ENCODE peak calls at places on chromosomes 5 and 9, in five cellular contexts. I is SJSA1, L is astrocyte, R is right cardiac atrium, A is tibial nerve. M is an unnamed sample.

GRCh38 chr5:34586117-34586885 is 69.8 kb upstream of the RAI14 start:
- DNase-seq in I (no peak), L (peak), R (no peak), A (no peak), M (no peak)

GRCh38 chr5:132074091-132074771 is 642 bp downstream of the CSF2 start:
- DNase-seq in I (no peak), L (no peak), R (no peak), A (no peak), M (no peak)

GRCh38 chr9:117073539-117074336 is 341.1 kb downstream of the ASTN2 start:
- DNase-seq in I (no peak), L (no peak), R (no peak), A (no peak), M (peak)

GRCh38 chr5:135379052-135379654 is 19.9 kb downstream of the MACROH2A1 start:
- DNase-seq in I (no peak), L (peak), R (no peak), A (no peak), M (no peak)

GRCh38 chr5:96074460-96075254 is 113.0 kb upstream of the ELL2 start:
- DNase-seq in I (no peak), L (no peak), R (no peak), A (no peak), M (no peak)

GRCh38 chr5:33891731-33892418 is at the start of gene ADAMTS12:
- DNase-seq in I (peak), L (peak), R (peak), A (no peak), M (no peak)

GRCh38 chr5:171201285-171201684 is 107.8 kb upstream of the TLX3 start:
- DNase-seq in I (no peak), L (no peak), R (no peak), A (no peak), M (no peak)

GRCh38 chr5:72503888-72504491 is 3.2 kb downstream of the ZNF366 start:
- DNase-seq in I (peak), L (no peak), R (no peak), A (no peak), M (no peak)

GRCh38 chr9:12798066-12798770 is 23.4 kb downstream of the LURAP1L start:
- DNase-seq in I (no peak), L (no peak), R (no peak), A (no peak), M (no peak)

GRCh38 chr9:91809581-91810285 is 140.3 kb downstream of the ROR2 start:
- DNase-seq in I (no peak), L (peak), R (no peak), A (no peak), M (no peak)

GRCh38 chr5:68362331-68362730 is 146.8 kb downstream of the PIK3R1 start:
- DNase-seq in I (no peak), L (no peak), R (no peak), A (no peak), M (no peak)

GRCh38 chr9:96156151-96156550 is 145.8 kb downstream of the HSD17B3 start:
- DNase-seq in I (no peak), L (no peak), R (no peak), A (peak), M (no peak)

GRCh38 chr9:116617389-116617788 is 69.7 kb upstream of the TRIM32 start:
- DNase-seq in I (no peak), L (no peak), R (no peak), A (no peak), M (no peak)

GRCh38 chr5:33267741-33268140 is 173.0 kb upstream of the TARS1 start:
- DNase-seq in I (no peak), L (no peak), R (no peak), A (no peak), M (no peak)

DNA sequence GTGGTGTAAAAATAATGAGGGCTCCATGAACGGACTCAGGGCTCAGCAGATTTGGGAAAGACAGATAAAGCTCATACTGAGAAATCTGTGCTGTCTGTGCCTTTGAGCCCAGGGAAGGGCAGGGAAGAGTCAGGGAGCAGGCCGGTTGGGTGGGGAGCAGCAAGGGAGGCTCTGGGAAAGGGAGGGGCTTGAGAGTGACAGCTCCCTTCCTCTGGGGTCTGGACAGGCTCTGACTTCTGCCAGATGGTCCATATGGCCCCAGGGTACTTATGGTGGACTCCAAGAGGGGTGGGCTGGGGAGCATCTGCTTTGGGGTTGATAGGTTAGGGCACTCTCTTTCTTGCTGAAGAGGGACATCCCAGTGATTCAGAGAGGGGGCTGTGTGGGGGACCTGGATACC is 2.1 kb downstream of the NPR2 start:
- DNase-seq in I (no peak), L (no peak), R (no peak), A (no peak), M (no peak)
- H3K27ac ChIP-seq in I (no peak), L (no peak), R (no peak), A (peak), M (no peak)

GRCh38 chr5:126351138-126351537 is 72.1 kb upstream of the GRAMD2B start:
- DNase-seq in I (no peak), L (peak), R (no peak), A (no peak), M (no peak)

GRCh38 chr5:126355940-126356339 is 67.3 kb upstream of the GRAMD2B start:
- DNase-seq in I (no peak), L (no peak), R (no peak), A (no peak), M (no peak)

GRCh38 chr5:126357585-126358342 is 65.4 kb upstream of the GRAMD2B start:
- DNase-seq in I (no peak), L (no peak), R (no peak), A (no peak), M (no peak)

GRCh38 chr5:126354857-126355731 is 68.1 kb upstream of the GRAMD2B start:
- DNase-seq in I (peak), L (no peak), R (no peak), A (no peak), M (no peak)

DNA sequence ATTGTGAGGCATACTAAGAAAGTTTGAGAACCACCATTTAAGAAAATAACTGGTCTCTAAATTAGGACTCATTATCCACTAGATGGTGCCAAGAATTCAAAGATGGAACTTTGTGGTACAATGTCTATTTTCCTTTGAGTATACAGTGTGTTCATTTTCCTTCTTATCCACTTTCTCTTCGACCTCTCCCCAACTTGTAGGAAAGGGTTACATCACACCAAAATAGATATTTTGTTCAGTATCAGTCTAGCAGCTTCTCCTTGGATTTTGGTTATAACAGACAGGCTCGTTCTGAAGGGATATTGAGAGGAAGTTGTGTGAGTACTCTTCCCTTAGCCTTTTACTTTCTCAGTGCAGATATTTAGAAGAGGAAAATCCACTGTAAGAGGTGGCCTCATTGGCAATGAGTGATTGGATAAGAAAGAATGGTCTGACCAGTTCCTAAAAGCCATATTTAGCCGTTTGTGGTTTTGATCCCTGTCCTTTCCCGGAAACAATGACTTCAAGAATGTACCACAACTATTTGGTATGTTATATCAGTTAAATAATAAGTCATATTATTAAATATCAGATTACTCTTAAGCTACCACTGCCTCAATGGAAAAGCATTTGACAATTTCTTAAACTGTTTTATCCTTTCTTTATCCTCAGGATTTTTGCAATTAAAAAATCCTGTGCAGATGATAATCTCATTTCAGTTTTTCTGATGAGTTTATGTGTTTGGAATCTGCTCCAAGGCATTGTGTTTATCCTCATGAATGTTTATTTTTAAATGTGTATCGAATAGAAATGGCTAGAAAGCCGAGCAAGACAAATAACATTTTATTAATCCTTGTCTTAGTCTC is 69.0 kb upstream of the GRAMD2B start:
- DNase-seq in I (peak), L (peak), R (no peak), A (peak), M (no peak)
- H3K27ac ChIP-seq in I (peak), L (peak), R (no peak), A (peak), M (no peak)

DNA sequence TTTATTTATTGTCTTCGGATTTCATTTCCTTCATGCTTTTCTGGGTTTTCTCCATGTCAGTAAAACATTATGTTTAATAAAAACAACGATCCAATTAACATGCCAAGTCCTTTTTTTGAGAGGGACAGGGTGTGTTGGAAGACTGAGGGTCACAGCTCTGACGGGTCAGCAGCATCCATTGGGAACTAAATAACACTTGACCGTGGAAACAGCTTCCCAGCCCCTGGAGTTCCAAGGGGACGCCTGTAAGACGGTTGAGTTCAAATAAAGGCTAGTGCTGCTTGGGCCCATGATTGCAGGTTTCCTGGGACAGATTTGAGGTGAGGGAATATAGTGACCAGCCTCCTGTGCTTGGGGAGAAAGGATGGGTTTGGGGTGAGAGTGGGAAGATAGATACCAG is 30.4 kb upstream of the NEURL1B start:
- DNase-seq in I (no peak), L (no peak), R (no peak), A (no peak), M (no peak)
- H3K27ac ChIP-seq in I (no peak), L (no peak), R (peak), A (peak), M (no peak)

GRCh38 chr5:660491-661030 is 32.6 kb downstream of the TPPP start:
- DNase-seq in I (no peak), L (no peak), R (peak), A (no peak), M (no peak)
- H3K27ac ChIP-seq in I (no peak), L (no peak), R (no peak), A (no peak), M (peak)

GRCh38 chr5:118854819-118855218 is 133.5 kb downstream of the DTWD2 start:
- DNase-seq in I (no peak), L (no peak), R (no peak), A (no peak), M (no peak)
- H3K27ac ChIP-seq in I (no peak), L (no peak), R (no peak), A (no peak), M (no peak)

GRCh38 chr5:14238272-14238671 is 95.1 kb downstream of the TRIO start:
- DNase-seq in I (no peak), L (no peak), R (no peak), A (no peak), M (no peak)

GRCh38 chr5:14234204-14234603 is 91.1 kb downstream of the TRIO start:
- DNase-seq in I (no peak), L (peak), R (no peak), A (no peak), M (no peak)

GRCh38 chr5:14237313-14238086 is 94.4 kb downstream of the TRIO start:
- DNase-seq in I (no peak), L (peak), R (no peak), A (no peak), M (no peak)

GRCh38 chr5:14235872-14236271 is 92.7 kb downstream of the TRIO start:
- DNase-seq in I (no peak), L (no peak), R (no peak), A (no peak), M (no peak)

GRCh38 chr5:14236757-14237156 is 93.6 kb downstream of the TRIO start:
- DNase-seq in I (no peak), L (no peak), R (no peak), A (no peak), M (no peak)
- H3K27ac ChIP-seq in I (no peak), L (no peak), R (no peak), A (no peak), M (no peak)

DNA sequence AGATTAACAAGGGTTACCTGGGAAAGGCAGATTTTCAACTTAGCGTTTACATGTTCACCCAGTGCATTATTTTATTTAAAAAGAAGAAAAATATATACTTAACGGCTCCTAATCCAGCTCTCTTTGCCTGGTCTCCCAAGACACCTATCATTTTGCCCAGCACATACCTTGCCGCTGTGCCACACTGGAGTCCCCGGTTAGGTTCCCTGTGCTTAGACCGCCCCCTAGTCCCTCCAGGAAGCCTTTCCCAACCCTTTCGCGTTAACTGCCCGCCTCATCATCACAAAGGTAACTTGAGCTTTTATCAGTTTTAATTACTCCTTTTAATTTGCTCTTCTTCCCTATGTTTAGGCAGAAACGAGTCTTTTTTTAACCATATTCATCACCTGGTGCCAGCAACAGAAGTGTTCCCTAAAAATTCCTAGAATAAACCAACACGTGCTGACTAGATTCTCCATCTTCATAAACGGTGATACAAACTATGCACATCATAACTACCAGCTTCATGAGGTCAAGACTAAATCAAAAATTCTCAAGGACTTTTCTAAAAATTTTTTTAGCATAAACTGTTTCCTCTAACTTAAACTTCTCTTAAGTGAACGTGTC is 19.7 kb downstream of the DNAJA1 start:
- DNase-seq in I (no peak), L (peak), R (no peak), A (no peak), M (peak)
- H3K27ac ChIP-seq in I (peak), L (peak), R (peak), A (peak), M (peak)

GRCh38 chr5:14179446-14179845 is 36.3 kb downstream of the TRIO start:
- DNase-seq in I (no peak), L (no peak), R (no peak), A (no peak), M (no peak)
- H3K27ac ChIP-seq in I (peak), L (peak), R (no peak), A (no peak), M (no peak)

DNA sequence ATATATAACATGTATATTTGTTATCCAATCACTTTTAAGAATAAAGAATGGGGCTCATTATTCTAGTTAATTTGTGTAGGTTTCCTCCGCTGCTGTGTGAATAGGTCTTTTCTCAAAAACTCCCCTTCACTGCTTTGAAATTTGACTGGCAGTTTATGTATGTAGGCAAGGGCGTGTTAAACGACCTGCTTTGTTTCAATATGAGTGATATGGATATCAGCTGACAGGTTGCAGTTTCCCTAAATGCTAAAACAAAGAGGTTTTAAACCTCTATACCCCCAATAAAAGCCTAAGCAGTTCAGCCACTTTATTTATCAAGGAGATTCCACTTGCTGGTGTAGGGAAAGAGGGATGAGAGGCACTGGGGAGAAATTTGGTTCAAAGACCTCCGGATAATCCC is 159.6 kb downstream of the TMEM167A start:
- DNase-seq in I (no peak), L (no peak), R (no peak), A (no peak), M (no peak)
- H3K27ac ChIP-seq in I (no peak), L (no peak), R (no peak), A (no peak), M (no peak)

M was measured in substantia nigra.